ENCODE peak calls at places on chromosomes 4 and X, in nine cellular contexts. I is CD4-positive, alpha-beta T cell; L is RPMI7951; V is sigmoid colon; F is NCI-H187; Q is coronary artery; J is CD8-positive, alpha-beta memory T cell; M is PC-3; O is activated T-helper 1 cell treated with Interleukin-2 at 50 U/mL for 16 hours. E is an unnamed sample.

GRCh38 chr4:142516686-142517145 is 329.4 kb downstream of the INPP4B start:
- DNase-seq in I (no peak), L (no peak), V (no peak), F (no peak), Q (no peak), J (no peak), M (peak; percentile 76), O (no peak), E (no peak)

GRCh38 chrX:40097492-40098263 is at the start of gene BCOR:
- DNase-seq in I (peak; percentile 76), L (peak; percentile 77), V (peak; percentile 90), F (peak; percentile 29), Q (peak; percentile 83), J (peak; percentile 60), M (peak; percentile 62), O (peak; percentile 66), E (peak; percentile 73)

GRCh38 chr4:168886361-168886760 is 123.7 kb downstream of the CBR4 start:
- DNase-seq in I (no peak), L (peak; percentile 63), V (no peak), F (no peak), Q (no peak), J (no peak), M (peak; percentile 22), O (no peak), E (no peak)

GRCh38 chr4:1373892-1374705 is 27.1 kb downstream of the UVSSA start:
- DNase-seq in I (no peak), L (no peak), V (peak; percentile 32), F (no peak), Q (no peak), J (no peak), M (no peak), O (no peak), E (peak; percentile 11)

GRCh38 chrX:4547218-4547836 is 833.9 kb upstream of the PRKX start:
- DNase-seq in I (peak; percentile 15), L (peak; percentile 37), V (no peak), F (peak; percentile 50), Q (no peak), J (no peak), M (peak; percentile 77), O (peak; percentile 3), E (no peak)

GRCh38 chr4:188971125-188971524 is 831.9 kb downstream of the TRIML1 start:
- DNase-seq in I (no peak), L (peak; percentile 49), V (no peak), F (no peak), Q (no peak), J (no peak), M (peak; percentile 38), O (no peak), E (no peak)

GRCh38 chr4:40307627-40308497 is 27.3 kb upstream of the CHRNA9 start:
- DNase-seq in I (peak; percentile 72), L (no peak), V (peak; percentile 52), F (no peak), Q (no peak), J (peak; percentile 50), M (no peak), O (peak; percentile 57), E (peak; percentile 18)

GRCh38 chr4:123588631-123589223 is 192.1 kb downstream of the SPRY1 start:
- DNase-seq in I (no peak), L (peak; percentile 93), V (no peak), F (no peak), Q (no peak), J (no peak), M (peak; percentile 78), O (no peak), E (no peak)

GRCh38 chrX:8913665-8914409 is 112.7 kb upstream of the FAM9A start:
- DNase-seq in I (no peak), L (peak; percentile 78), V (peak; percentile 78), F (no peak), Q (no peak), J (no peak), M (no peak), O (no peak), E (peak; percentile 21)